ENCODE peak calls at places on chromosomes 1 and 21, in seven cellular contexts. P is fibroblast of mammary gland; B is left ventricle myocardium inferior; K is CD8-positive, alpha-beta T cell; F is AG04450; E is A673; Y is BE2C. G is an unnamed sample.

GRCh38 chr21:34282223-34282622 is 81.6 kb upstream of the KCNE2 start:
- DNase-seq in P (peak), B (no peak), K (no peak), F (no peak), E (no peak), Y (no peak), G (no peak)

GRCh38 chr1:37471345-37472231 is 2.8 kb upstream of the ZC3H12A start:
- DNase-seq in P (peak), B (peak), K (no peak), F (peak), E (peak), Y (peak), G (peak)

GRCh38 chr1:50929376-50929958 is 30.6 kb downstream of the FAF1 start:
- DNase-seq in P (peak), B (no peak), K (no peak), F (peak), E (peak), Y (no peak), G (peak)

GRCh38 chr1:221069178-221069903 is 190.1 kb downstream of the HLX start:
- DNase-seq in P (no peak), B (no peak), K (no peak), F (no peak), E (no peak), Y (no peak), G (no peak)

GRCh38 chr1:24472527-24473251 is 29.9 kb upstream of the RCAN3 start:
- DNase-seq in P (no peak), B (no peak), K (no peak), F (no peak), E (no peak), Y (no peak), G (no peak)

GRCh38 chr1:16211824-16212223 is 628 bp downstream of the ARHGEF19 start:
- DNase-seq in P (no peak), B (no peak), K (no peak), F (no peak), E (no peak), Y (no peak), G (no peak)

GRCh38 chr1:81834921-81835698 is 34.4 kb downstream of the ADGRL2 start:
- DNase-seq in P (peak), B (peak), K (no peak), F (peak), E (no peak), Y (no peak), G (no peak)

GRCh38 chr1:168408531-168409242 is 128.0 kb downstream of the TBX19 start:
- DNase-seq in P (peak), B (no peak), K (no peak), F (no peak), E (no peak), Y (no peak), G (no peak)

GRCh38 chr21:42616366-42617340 is 36.8 kb upstream of the PDE9A start:
- DNase-seq in P (no peak), B (no peak), K (no peak), F (no peak), E (no peak), Y (no peak), G (no peak)

GRCh38 chr1:7265771-7266371 is 480.6 kb downstream of the CAMTA1 start:
- DNase-seq in P (peak), B (no peak), K (no peak), F (peak), E (peak), Y (peak), G (no peak)

GRCh38 chr1:7269525-7269924 is 484.3 kb downstream of the CAMTA1 start:
- DNase-seq in P (no peak), B (no peak), K (no peak), F (no peak), E (no peak), Y (no peak), G (no peak)

GRCh38 chr1:7266561-7266960 is 481.3 kb downstream of the CAMTA1 start:
- DNase-seq in P (no peak), B (no peak), K (no peak), F (no peak), E (no peak), Y (no peak), G (no peak)

GRCh38 chr1:7267493-7267892 is 482.2 kb downstream of the CAMTA1 start:
- DNase-seq in P (peak), B (no peak), K (no peak), F (peak), E (no peak), Y (no peak), G (no peak)

GRCh38 chr1:7268983-7269382 is 483.7 kb downstream of the CAMTA1 start:
- DNase-seq in P (no peak), B (no peak), K (no peak), F (no peak), E (no peak), Y (no peak), G (no peak)
- H3K4me3 ChIP-seq in P (no peak), B (no peak), K (no peak), F (no peak), E (no peak), Y (no peak), G (no peak)

DNA sequence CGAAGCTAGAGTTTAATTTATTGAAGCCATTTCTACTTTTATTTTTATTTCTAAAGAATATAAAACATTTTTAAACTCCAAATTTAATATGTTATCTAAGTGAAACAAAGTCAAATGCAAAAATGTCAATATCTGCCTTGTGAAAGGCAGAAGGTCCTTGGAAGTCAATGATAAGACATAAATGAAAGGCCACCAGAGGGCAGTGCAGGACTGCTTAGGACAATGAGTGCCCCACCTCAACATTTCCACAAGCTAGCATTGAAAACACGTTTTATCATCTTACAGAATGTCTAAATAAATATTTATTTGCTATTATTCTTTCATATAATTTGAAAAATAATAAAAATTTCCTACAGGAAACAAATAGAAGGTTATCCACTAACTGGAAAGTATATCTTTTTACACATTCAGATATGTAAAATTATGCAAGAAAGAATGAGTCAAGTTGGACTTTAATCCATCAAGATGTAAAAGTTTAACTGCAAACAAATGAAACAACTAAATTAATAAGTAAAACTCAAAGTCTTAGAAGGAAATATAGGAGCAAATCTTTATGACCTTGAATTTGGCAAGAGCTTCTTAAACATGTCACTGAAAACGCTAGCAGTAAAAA is 140.1 kb upstream of the FMN2 start:
- DNase-seq in P (peak), B (peak), K (no peak), F (peak), E (peak), Y (peak), G (peak)
- TF ChIP-seq CTCF in P (peak), B (peak), K (peak), F (peak), E (peak), Y (peak), G (peak)

DNA sequence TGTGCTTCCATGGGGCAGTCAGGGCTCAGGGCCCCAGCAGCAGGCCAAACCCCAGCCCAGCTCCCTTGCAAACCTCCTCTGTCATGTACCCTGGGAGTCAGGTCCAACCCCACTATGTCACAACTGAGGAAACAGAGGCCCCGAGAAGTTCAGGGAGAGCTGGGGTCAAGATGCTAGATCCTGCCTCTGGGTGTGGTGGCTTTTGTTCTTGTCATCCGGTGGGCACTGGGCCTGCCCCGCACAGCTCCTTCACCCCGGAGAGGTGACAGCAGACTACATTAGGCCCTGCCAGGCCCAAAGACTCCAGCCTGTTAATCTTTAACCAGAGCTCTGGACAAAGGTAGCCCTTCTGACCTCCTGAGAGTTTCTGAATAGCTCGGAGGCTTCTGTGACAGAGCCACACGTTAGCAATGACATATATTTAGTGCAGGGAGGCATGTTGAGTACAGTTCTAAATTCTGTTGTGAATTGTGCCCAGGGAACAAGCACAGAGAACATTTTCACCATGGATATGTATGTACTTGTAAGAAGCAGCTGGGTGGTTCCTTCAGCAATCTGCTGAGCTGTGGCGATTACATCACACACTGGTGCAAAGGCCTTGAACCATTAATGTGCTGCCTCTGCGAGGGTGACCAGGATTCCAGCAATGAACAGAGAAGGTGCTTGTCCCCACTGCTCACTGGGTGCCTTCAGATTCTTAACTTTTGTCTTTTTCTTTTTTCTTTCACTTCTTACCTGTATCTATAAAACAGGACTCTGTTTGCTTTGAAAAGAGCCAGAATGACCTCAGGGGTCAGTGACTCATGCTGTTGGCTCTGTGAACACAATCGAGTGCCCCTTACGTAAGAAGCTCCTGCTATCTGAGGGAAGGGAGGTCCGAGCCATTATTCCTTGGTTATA is 102.8 kb downstream of the RHOU start:
- DNase-seq in P (peak), B (no peak), K (no peak), F (peak), E (no peak), Y (peak), G (no peak)
- H3K4me3 ChIP-seq in P (no peak), B (no peak), K (no peak), F (no peak), E (no peak), Y (no peak), G (no peak)

GRCh38 chr1:172443666-172444453 is at the start of gene PIGC:
- DNase-seq in P (peak), B (peak), K (peak), F (peak), E (peak), Y (peak), G (no peak)
- TF ChIP-seq CTCF in P (peak), B (peak), K (peak), F (peak), E (peak), Y (peak), G (peak)

GRCh38 chr1:61338899-61339298 is 256.5 kb downstream of the NFIA start:
- DNase-seq in P (no peak), B (no peak), K (no peak), F (no peak), E (no peak), Y (no peak), G (no peak)
- H3K4me3 ChIP-seq in P (no peak), B (peak), K (no peak), F (no peak), E (peak), Y (no peak), G (no peak)

GRCh38 chr1:197998110-197998509 is 80.9 kb downstream of the LHX9 start:
- DNase-seq in P (no peak), B (no peak), K (no peak), F (no peak), E (no peak), Y (no peak), G (no peak)
- TF ChIP-seq CTCF in P (no peak), B (no peak), K (no peak), F (no peak), E (no peak), Y (peak), G (no peak)

DNA sequence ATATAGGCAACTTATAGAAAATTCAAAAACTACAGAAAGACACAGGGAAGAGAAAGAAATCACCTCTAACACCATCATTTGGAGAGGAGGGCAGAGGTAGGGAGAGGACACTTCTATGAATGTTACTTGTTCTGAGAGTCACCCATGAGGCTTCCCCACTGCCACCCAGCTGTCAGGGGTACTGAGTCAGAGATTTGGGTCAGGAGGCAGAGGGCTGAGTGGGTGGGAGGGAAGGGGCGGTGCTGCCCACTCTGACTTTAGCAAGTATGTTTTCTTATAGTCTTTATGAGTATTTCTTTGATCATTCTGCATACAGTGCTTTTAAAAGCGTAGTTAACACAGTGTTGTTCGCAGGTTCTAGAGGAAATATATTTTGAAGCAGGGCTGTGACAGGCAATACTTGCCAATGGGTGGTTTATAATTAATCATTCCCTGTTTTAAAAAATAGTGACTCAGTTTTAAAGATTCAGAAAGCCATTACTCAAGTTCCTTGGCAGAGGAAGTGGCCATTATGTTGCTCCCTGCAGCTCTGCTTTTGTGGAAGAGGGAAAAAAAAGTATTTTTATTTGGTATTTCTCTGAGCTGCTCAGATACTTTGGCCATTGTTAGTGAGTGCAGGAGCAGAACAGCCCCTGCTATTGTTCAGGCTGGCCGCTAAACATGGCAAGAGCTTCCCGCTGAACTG is 18.3 kb downstream of the IL6R start:
- DNase-seq in P (peak), B (no peak), K (no peak), F (no peak), E (peak), Y (no peak), G (no peak)
- H3K4me3 ChIP-seq in P (no peak), B (no peak), K (no peak), F (no peak), E (no peak), Y (no peak), G (no peak)